ENCODE peak calls at places on chromosomes 16 and 17, in eight cellular contexts. I is A549, G is neuronal stem cell, A is Panc1, F is upper lobe of right lung, U is thyroid gland, Y is vagina, P is astrocyte of the spinal cord. J is an unnamed sample.

GRCh38 chr16:67068212-67068753 is 39.3 kb downstream of the CBFB start:
- DNase-seq in Y (no peak), I (peak), G (no peak), F (no peak), A (no peak), U (no peak), P (no peak), J (no peak)

GRCh38 chr16:31528726-31529397 is 1.2 kb downstream of the AHSP start:
- DNase-seq in U (no peak), I (no peak), A (no peak), G (no peak), Y (no peak), P (peak), F (no peak), J (peak)

GRCh38 chr17:47735536-47736011 is 2.5 kb downstream of the TBX21 start:
- DNase-seq in F (peak), Y (no peak), I (no peak), G (no peak), P (no peak), U (no peak), A (no peak), J (no peak)

GRCh38 chr16:21656795-21657768 is 4.7 kb upstream of the IGSF6 start:
- DNase-seq in I (peak), Y (no peak), G (peak), A (no peak), P (peak), F (no peak), U (peak), J (peak)

GRCh38 chr16:1825864-1826690 is 548 bp downstream of the HAGH start:
- DNase-seq in A (no peak), I (no peak), F (peak), Y (no peak), U (peak), P (no peak), G (no peak), J (peak)

GRCh38 chr16:85459529-85460251 is 153.4 kb upstream of the GSE1 start:
- DNase-seq in A (no peak), U (peak), I (no peak), Y (peak), P (no peak), G (no peak), F (no peak), J (no peak)

GRCh38 chr16:56242740-56243139 is 51.5 kb downstream of the GNAO1 start:
- DNase-seq in F (no peak), A (no peak), G (no peak), U (no peak), Y (no peak), I (no peak), P (no peak), J (no peak)

GRCh38 chr17:55284944-55285339 is 20.2 kb downstream of the HLF start:
- DNase-seq in F (no peak), U (no peak), A (no peak), G (no peak), Y (no peak), P (no peak), I (no peak), J (no peak)

DNA sequence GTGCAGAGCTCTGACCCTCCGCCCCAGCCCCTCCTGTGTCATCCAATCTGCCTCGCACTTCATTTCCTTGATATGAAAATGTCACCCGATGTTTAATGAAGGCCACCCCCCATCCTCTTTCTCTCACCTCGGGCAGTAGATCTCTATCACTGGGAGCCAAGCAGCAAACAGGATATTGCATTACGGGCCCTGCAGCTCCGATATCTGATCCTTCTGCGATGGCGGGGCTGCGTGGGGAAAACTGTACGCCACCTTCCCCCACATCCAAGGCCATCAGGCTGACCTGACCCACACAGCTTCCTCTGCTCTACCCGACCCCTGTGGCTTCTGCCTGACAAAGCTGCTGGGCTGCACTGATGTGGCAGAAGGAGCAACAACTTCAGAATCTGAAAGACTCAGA is 75.0 kb downstream of the DYNLRB2 start:
- DNase-seq in P (no peak), A (no peak), G (no peak), Y (peak), F (no peak), I (no peak), U (no peak), J (no peak)
- H3K4me3 ChIP-seq in P (no peak), A (no peak), G (no peak), Y (no peak), F (no peak), I (no peak), U (no peak), J (no peak)

DNA sequence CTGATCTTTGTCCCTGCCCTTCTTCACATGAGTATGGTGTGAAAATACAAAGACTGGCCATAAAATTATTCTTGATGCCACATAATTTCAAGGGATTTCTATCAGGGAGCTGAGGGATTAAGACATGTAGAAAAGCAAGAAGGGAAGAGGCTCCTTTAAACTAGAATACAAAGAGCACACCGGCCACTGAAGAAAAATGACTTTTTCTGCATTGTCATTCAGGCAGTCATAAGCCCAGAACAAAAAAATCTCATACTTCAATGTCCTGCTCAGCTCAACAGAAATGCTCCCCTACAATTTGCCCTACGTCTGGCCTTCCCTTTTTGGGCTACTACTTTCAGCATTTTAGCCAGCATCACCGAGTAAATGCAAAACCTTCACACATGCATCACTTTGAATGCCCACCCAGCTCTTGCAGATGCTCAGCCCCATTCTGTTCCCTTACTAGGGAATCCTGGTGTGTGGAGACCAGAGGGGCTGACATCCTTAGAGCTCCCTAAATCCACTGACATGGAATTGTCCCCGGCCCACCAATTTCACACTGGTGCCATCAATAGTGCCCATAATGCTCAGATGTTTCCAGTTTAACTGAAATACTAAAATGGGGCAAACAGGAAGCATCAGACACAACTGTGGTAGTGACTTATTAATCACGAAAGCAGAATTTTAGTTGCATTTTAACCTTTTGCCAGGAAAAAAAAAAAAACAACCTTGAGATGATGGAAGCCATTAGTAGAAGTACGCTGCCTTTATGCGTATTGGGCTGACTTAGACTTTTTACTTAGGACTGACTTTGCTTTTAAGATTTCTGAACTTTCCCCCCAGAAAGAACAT is 2.7 kb downstream of the MAP3K14 start:
- DNase-seq in F (no peak), U (no peak), A (no peak), I (no peak), Y (no peak), P (no peak), G (no peak), J (no peak)
- H3K4me3 ChIP-seq in F (peak), U (no peak), A (peak), I (peak), Y (no peak), P (peak), G (no peak), J (no peak)

DNA sequence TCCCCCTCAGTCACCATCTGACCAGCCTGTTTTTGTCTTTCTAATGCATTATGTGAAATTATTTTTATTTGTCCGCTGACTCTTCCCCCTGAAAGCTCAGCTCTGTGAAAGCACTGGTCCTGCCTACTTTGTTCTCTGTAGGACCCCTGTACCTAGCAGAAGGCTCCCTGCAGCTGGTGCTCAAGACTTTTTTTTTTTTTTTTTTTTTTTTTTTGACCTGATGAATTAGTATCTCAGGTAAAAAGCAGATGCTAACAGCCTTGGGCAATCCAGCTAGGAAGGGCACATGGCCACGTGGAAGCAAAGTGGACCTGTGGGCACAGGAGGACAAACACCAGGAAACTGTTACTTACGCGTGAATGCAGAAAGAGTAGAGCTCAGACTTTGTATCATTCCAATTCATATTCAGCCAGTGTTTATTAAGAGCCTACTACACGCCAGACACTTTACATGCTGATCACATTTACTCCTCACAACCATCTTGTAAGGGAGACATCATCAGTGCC is 629 bp upstream of the UNC119 start:
- DNase-seq in U (no peak), P (no peak), I (no peak), G (no peak), A (no peak), Y (no peak), F (no peak), J (no peak)
- H3K4me3 ChIP-seq in U (no peak), P (peak), I (peak), G (peak), A (peak), Y (peak), F (peak), J (no peak)

GRCh38 chr17:34637548-34638525 is 58.5 kb downstream of the TMEM132E start:
- DNase-seq in I (peak), A (peak), G (peak), U (peak), Y (no peak), F (peak), P (peak), J (peak)
- H3K4me3 ChIP-seq in I (no peak), A (no peak), G (no peak), U (no peak), Y (peak), F (peak), P (no peak), J (no peak)

DNA sequence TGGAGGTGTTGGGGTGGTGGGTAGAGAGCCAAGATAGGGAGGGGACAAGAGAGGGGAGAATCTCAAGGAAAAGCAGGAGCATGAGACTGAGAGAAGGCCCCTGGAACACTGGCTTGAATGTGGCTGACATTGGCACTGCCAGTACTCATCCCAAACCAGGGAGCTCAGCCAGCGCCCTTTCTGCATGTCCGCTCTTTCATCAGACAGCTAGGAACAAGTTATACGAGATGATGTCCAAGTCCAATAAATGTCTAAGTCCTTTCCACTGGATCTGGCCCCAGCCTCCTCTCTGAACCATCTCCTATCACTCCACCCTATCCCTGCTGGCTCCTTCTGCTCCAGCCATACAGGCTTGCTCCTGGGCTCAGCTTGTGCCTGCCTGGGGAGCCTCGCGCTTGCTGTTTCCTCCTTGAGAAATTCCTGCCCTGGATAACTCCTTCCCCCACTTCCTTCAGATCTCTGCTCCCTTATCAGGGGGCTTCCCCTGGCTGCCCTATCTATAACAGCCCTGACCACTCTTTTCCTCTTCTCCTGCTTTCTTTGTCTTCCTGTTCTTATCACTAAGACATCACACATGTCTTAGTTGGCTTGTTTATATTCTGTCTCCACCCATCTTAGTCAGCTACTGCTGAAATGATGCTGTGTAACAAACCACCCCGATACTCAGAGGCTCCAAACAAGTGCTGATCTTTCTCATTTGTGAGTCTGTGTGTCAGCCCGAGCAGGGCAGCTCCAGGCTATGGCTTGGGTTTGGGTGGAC is 37.1 kb upstream of the MEOX1 start:
- DNase-seq in U (no peak), Y (no peak), I (no peak), F (no peak), P (no peak), A (no peak), G (no peak), J (peak)
- H3K4me3 ChIP-seq in U (no peak), Y (no peak), I (no peak), F (no peak), P (no peak), A (no peak), G (no peak), J (no peak)

DNA sequence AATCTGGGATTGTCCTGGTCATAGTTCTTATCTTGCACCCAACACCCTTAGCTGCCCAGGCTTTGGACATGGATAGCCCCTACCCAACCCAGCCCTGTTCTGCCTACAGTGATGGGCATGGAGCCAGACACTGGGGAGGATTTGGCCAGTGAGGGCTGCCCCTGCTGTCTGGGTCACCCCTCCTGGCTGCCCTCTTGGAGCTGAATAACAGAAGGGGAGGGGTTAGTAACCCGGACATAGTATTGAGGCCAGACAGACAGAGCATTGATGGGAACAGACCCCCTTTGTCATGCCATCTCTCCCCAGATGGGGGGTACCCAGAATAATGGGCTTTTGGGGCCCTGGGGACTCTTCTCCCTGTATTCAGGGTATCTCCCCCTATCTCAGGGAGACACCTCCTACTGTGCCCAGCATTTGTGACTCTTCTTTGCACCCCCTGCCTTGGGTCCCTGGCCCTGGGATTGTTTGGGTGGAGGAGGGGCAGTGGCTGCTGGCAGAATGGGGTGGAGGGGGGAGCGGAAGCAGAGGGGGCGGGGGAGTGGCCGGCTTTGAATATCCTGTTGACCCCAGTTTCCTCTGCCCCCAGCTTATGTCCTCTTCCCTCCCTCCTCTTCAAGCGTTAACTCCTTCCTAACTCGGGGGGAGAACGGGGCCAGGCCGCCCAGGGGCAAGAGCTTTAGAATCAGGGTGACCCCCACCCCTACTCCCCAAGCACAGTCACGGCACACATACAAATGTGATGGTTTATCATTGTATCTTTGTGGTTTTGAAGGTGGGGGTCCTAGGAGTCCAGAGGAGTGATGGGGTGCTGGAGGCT is 17.0 kb downstream of the GJD3 start:
- DNase-seq in F (no peak), P (no peak), U (no peak), I (no peak), Y (no peak), G (no peak), A (no peak), J (no peak)
- H3K4me3 ChIP-seq in F (peak), P (no peak), U (no peak), I (no peak), Y (no peak), G (no peak), A (no peak), J (no peak)

DNA sequence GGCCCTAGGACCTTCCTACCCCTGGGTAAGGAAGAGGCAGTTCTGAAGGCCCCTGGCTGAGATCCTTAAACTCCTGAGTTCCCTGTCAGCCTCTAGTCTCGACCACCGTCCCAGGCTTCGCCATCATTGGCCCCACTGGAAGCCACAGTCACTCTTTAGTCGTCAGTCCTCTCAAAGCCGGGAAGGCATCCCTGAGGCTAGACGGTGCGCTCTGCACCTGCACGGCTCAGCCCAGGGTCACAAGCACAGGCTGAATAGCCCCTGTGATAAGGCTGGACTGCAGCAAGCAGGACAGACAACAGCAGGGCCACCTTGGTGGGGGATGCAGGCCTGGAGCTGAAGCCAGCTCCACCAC is 3.3 kb upstream of the HEXIM1 start:
- DNase-seq in A (no peak), P (no peak), F (no peak), I (no peak), G (no peak), Y (no peak), U (no peak), J (no peak)
- H3K4me3 ChIP-seq in A (no peak), P (no peak), F (peak), I (no peak), G (no peak), Y (peak), U (no peak), J (no peak)

DNA sequence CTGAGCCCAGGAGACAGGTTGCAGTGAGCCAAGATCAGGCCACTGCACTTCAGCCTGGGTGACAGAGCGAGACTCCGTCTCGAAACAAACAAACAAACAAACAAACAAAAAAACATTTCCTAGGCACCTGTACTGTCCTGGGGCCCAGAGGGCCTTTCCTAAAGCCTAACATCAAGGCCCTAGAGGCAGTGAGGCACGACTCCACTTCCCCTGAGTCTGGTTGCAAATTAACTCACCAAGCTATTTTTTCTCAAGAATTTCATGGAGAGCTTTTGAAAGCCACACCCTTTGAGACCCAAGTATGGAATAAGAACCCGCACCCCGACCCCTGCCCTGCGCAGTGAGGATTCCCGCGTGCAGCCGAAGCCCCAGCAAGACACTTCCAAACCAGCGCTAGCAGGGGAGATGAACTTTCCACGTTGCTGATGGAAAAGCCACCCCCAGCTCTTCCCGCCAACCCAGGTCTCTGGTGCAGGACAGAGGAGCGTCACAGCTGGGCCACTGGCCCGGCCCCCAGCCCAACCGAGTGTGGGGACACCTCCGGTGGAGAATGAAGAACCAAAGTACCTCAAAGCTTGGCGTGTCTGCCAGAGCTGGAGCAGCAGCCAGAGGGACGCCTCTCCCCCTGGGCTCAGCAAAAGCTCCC is 1.2 kb downstream of the CHST5 start:
- DNase-seq in P (no peak), A (no peak), G (no peak), F (peak), Y (no peak), U (no peak), I (no peak), J (no peak)
- H3K4me3 ChIP-seq in P (no peak), A (no peak), G (no peak), F (no peak), Y (no peak), U (no peak), I (no peak), J (no peak)

GRCh38 chr17:28074010-28074409 is 31.5 kb downstream of the NLK start:
- DNase-seq in A (no peak), I (no peak), Y (no peak), U (no peak), P (no peak), F (no peak), G (no peak), J (no peak)
- H3K4me3 ChIP-seq in A (no peak), I (no peak), Y (no peak), U (no peak), P (no peak), F (no peak), G (no peak), J (no peak)